ENCODE peak calls at places on chromosomes 3 and 15, in nine cellular contexts. F, W, D, M, R, X, B, O and Q are unnamed samples.

GRCh38 chr15:94984886-94985285 is 753.5 kb downstream of the MCTP2 start:
- DNase-seq in F (no peak), W (no peak), D (no peak), M (no peak), R (no peak), X (no peak), B (no peak), O (no peak), Q (no peak)

GRCh38 chr3:181721369-181721768 is 9.6 kb downstream of the SOX2 start:
- DNase-seq in F (no peak), W (no peak), D (no peak), M (no peak), R (no peak), X (no peak), B (no peak), O (no peak), Q (no peak)

GRCh38 chr3:3881050-3881449 is 81.8 kb downstream of the LRRN1 start:
- DNase-seq in F (no peak), W (no peak), D (no peak), M (no peak), R (no peak), X (no peak), B (no peak), O (no peak), Q (no peak)

GRCh38 chr3:183435701-183436100 is 7.3 kb upstream of the MCF2L2 start:
- DNase-seq in F (no peak), W (no peak), D (no peak), M (no peak), R (no peak), X (peak), B (no peak), O (no peak), Q (no peak)

GRCh38 chr3:72960812-72961518 is 35.6 kb upstream of the PPP4R2 start:
- DNase-seq in F (peak), W (peak), D (peak), M (peak), R (peak), X (no peak), B (peak), O (no peak), Q (no peak)

GRCh38 chr3:66041116-66041515 is 2.4 kb upstream of the MAGI1 start:
- DNase-seq in F (no peak), W (no peak), D (peak), M (no peak), R (no peak), X (no peak), B (peak), O (no peak), Q (no peak)

GRCh38 chr3:22980346-22980745 is 222.8 kb upstream of the UBE2E2 start:
- DNase-seq in F (no peak), W (no peak), D (peak), M (no peak), R (no peak), X (peak), B (peak), O (no peak), Q (no peak)

GRCh38 chr3:162334537-162334936 is 837.9 kb downstream of the OTOL1 start:
- DNase-seq in F (no peak), W (no peak), D (no peak), M (no peak), R (no peak), X (no peak), B (no peak), O (no peak), Q (no peak)

GRCh38 chr15:40244961-40245523 is 6.2 kb downstream of the PAK6 start:
- DNase-seq in F (no peak), W (no peak), D (no peak), M (no peak), R (no peak), X (peak), B (no peak), O (no peak), Q (no peak)

GRCh38 chr3:43879166-43879565 is 188.4 kb downstream of the ABHD5 start:
- DNase-seq in F (no peak), W (no peak), D (peak), M (peak), R (no peak), X (peak), B (peak), O (no peak), Q (no peak)

GRCh38 chr15:66212471-66212870 is 41.1 kb downstream of the MEGF11 start:
- DNase-seq in F (no peak), W (no peak), D (no peak), M (no peak), R (no peak), X (no peak), B (no peak), O (no peak), Q (no peak)

GRCh38 chr3:157159037-157159761 is 748 bp downstream of the CCNL1 start:
- DNase-seq in F (peak), W (peak), D (peak), M (peak), R (no peak), X (peak), B (peak), O (peak), Q (peak)

GRCh38 chr15:25481208-25481862 is 42.5 kb upstream of the UBE3A start:
- DNase-seq in F (no peak), W (no peak), D (no peak), M (peak), R (no peak), X (peak), B (no peak), O (no peak), Q (no peak)

GRCh38 chr3:63753567-63753966 is 65.5 kb upstream of the C3orf49 start:
- DNase-seq in F (no peak), W (no peak), D (peak), M (no peak), R (no peak), X (peak), B (peak), O (no peak), Q (no peak)

GRCh38 chr15:51688863-51689262 is 7.6 kb downstream of the SCG3 start:
- DNase-seq in F (no peak), W (no peak), D (no peak), M (no peak), R (no peak), X (peak), B (peak), O (no peak), Q (no peak)

GRCh38 chr3:56720836-56721235 is 37.8 kb upstream of the TASOR start:
- DNase-seq in F (no peak), W (no peak), D (peak), M (no peak), R (no peak), X (no peak), B (no peak), O (no peak), Q (no peak)

GRCh38 chr3:129605593-129606521 is 619 bp downstream of the PLXND1 start:
- DNase-seq in F (peak), W (peak), D (peak), M (peak), R (no peak), X (peak), B (peak), O (peak), Q (peak)

GRCh38 chr15:68312701-68313204 is 35.2 kb downstream of the FEM1B start:
- DNase-seq in F (peak), W (no peak), D (no peak), M (no peak), R (no peak), X (no peak), B (peak), O (no peak), Q (peak)

GRCh38 chr3:14725015-14725431 is 50.1 kb downstream of the C3orf20 start:
- DNase-seq in F (peak), W (no peak), D (peak), M (no peak), R (peak), X (peak), B (peak), O (no peak), Q (no peak)

GRCh38 chr3:172213168-172213567 is 173.8 kb downstream of the FNDC3B start:
- DNase-seq in F (no peak), W (peak), D (peak), M (no peak), R (no peak), X (no peak), B (peak), O (no peak), Q (no peak)

GRCh38 chr15:56292546-56293316 is 49.1 kb upstream of the RFX7 start:
- DNase-seq in F (no peak), W (no peak), D (no peak), M (no peak), R (no peak), X (peak), B (no peak), O (no peak), Q (no peak)

GRCh38 chr15:101810905-101811304 is 1.1 kb upstream of the OR4F15 start:
- DNase-seq in F (no peak), W (no peak), D (peak), M (no peak), R (no peak), X (peak), B (peak), O (no peak), Q (no peak)

GRCh38 chr3:149342413-149343340 is 9.2 kb upstream of the TM4SF18 start:
- DNase-seq in F (no peak), W (no peak), D (peak), M (peak), R (peak), X (no peak), B (peak), O (no peak), Q (no peak)

GRCh38 chr15:80059786-80060489 is 462 bp downstream of the ZFAND6 start:
- DNase-seq in F (no peak), W (peak), D (peak), M (peak), R (no peak), X (peak), B (no peak), O (peak), Q (peak)

GRCh38 chr3:122691195-122691594 is 10.6 kb downstream of the PARP14 start:
- DNase-seq in F (no peak), W (no peak), D (peak), M (no peak), R (no peak), X (no peak), B (peak), O (no peak), Q (no peak)

GRCh38 chr15:57624730-57625129 is 33.0 kb downstream of the MYZAP start:
- DNase-seq in F (no peak), W (no peak), D (no peak), M (no peak), R (no peak), X (no peak), B (no peak), O (no peak), Q (no peak)

GRCh38 chr3:115470254-115470653 is 153.1 kb upstream of the GAP43 start:
- DNase-seq in F (no peak), W (no peak), D (no peak), M (peak), R (no peak), X (no peak), B (no peak), O (no peak), Q (no peak)

GRCh38 chr3:134794950-134795775 is at the start of gene EPHB1:
- DNase-seq in F (peak), W (peak), D (peak), M (peak), R (peak), X (peak), B (peak), O (peak), Q (peak)

GRCh38 chr3:59998040-59998439 is 948.2 kb upstream of the CFAP20DC start:
- DNase-seq in F (no peak), W (no peak), D (no peak), M (peak), R (no peak), X (peak), B (no peak), O (no peak), Q (no peak)

GRCh38 chr3:47803478-47804025 is 614 bp downstream of the DHX30 start:
- DNase-seq in F (no peak), W (no peak), D (no peak), M (peak), R (no peak), X (no peak), B (no peak), O (no peak), Q (no peak)

GRCh38 chr15:79455361-79455760 is 23.2 kb downstream of the MINAR1 start:
- DNase-seq in F (no peak), W (no peak), D (peak), M (no peak), R (no peak), X (no peak), B (peak), O (no peak), Q (no peak)

GRCh38 chr15:59553879-59554735 is 57.5 kb upstream of the GCNT3 start:
- DNase-seq in F (no peak), W (no peak), D (peak), M (peak), R (peak), X (no peak), B (peak), O (no peak), Q (no peak)

GRCh38 chr3:45628746-45629145 is 34.2 kb downstream of the LIMD1 start:
- DNase-seq in F (no peak), W (no peak), D (no peak), M (no peak), R (no peak), X (no peak), B (no peak), O (no peak), Q (no peak)

GRCh38 chr3:78086150-78086549 is 1046.3 kb downstream of the ROBO2 start:
- DNase-seq in F (no peak), W (no peak), D (peak), M (no peak), R (no peak), X (no peak), B (peak), O (no peak), Q (no peak)

GRCh38 chr15:31476866-31477265 is 150.2 kb downstream of the KLF13 start:
- DNase-seq in F (peak), W (no peak), D (no peak), M (no peak), R (no peak), X (no peak), B (no peak), O (no peak), Q (no peak)

GRCh38 chr3:18559323-18559972 is 134.3 kb upstream of the SATB1 start:
- DNase-seq in F (no peak), W (peak), D (peak), M (peak), R (no peak), X (peak), B (peak), O (peak), Q (no peak)